ENCODE peak calls at places on chromosomes 5 and 9, in ten cellular contexts. D is upper lobe of right lung; W is IMR-90; M is CD4-positive, alpha-beta memory T cell; V is transverse colon; C is heart right ventricle; O is substantia nigra; Q is cardiac muscle cell; B is CD4-positive, CD25-positive, alpha-beta regulatory T cell; S is spleen. E is an unnamed sample.

GRCh38 chr5:1638658-1639400 is 115.1 kb upstream of the LPCAT1 start:
- DNase-seq in O (no peak), D (peak), B (no peak), Q (no peak), W (no peak), S (peak), V (no peak), C (no peak), M (no peak), E (no peak)

GRCh38 chr9:88387035-88387732 is 1.1 kb upstream of the SPIN1 start:
- DNase-seq in M (no peak), B (peak), V (peak), W (peak), D (peak), C (peak), S (peak), Q (peak), O (peak), E (peak)

GRCh38 chr9:125411171-125411756 is 149.6 kb downstream of the GAPVD1 start:
- DNase-seq in W (no peak), D (no peak), Q (no peak), O (no peak), S (no peak), V (no peak), B (no peak), C (no peak), M (no peak), E (no peak)

GRCh38 chr5:103375863-103376591 is 117.5 kb downstream of the MACIR start:
- DNase-seq in D (no peak), S (no peak), W (peak), O (no peak), Q (no peak), C (no peak), V (no peak), B (no peak), M (no peak), E (no peak)

GRCh38 chr5:160850439-160850838 is 1.6 kb downstream of the ATP10B start:
- DNase-seq in V (no peak), S (no peak), D (no peak), W (no peak), M (no peak), O (no peak), C (no peak), Q (no peak), B (no peak), E (no peak)

GRCh38 chr5:170226661-170227060 is 6.1 kb upstream of the C5orf58 start:
- DNase-seq in M (no peak), S (no peak), D (no peak), B (no peak), W (no peak), Q (no peak), O (no peak), V (no peak), C (no peak), E (no peak)

GRCh38 chr5:154193176-154193575 is 2.6 kb downstream of the GALNT10 start:
- DNase-seq in O (peak), S (no peak), B (no peak), C (no peak), W (no peak), M (no peak), Q (no peak), V (no peak), D (no peak), E (no peak)

GRCh38 chr5:90878549-90879196 is 320.1 kb downstream of the ADGRV1 start:
- DNase-seq in O (no peak), D (no peak), Q (peak), S (no peak), B (no peak), C (no peak), V (no peak), W (peak), M (no peak), E (no peak)

GRCh38 chr5:159442210-159442850 is 112.0 kb upstream of the IL12B start:
- DNase-seq in W (peak), D (no peak), O (no peak), Q (no peak), V (no peak), B (no peak), M (no peak), S (no peak), C (peak), E (no peak)

GRCh38 chr9:125460883-125461475 is 199.4 kb downstream of the GAPVD1 start:
- DNase-seq in C (no peak), V (peak), B (no peak), M (no peak), S (no peak), W (peak), O (peak), Q (peak), D (no peak), E (no peak)

GRCh38 chr5:68285857-68286611 is 70.5 kb downstream of the PIK3R1 start:
- DNase-seq in B (peak), O (no peak), W (peak), D (no peak), S (no peak), C (no peak), Q (peak), V (no peak), M (peak), E (no peak)

GRCh38 chr5:114243281-114243982 is 118.4 kb upstream of the KCNN2 start:
- DNase-seq in S (no peak), M (no peak), Q (no peak), O (no peak), V (no peak), C (no peak), W (peak), B (no peak), D (no peak), E (no peak)

GRCh38 chr5:9233712-9234111 is 312.2 kb downstream of the SEMA5A start:
- DNase-seq in V (no peak), M (no peak), B (no peak), W (peak), C (no peak), S (no peak), D (no peak), O (no peak), Q (peak), E (no peak)

GRCh38 chr9:116209406-116210116 is 56.0 kb downstream of the PAPPA start:
- DNase-seq in V (no peak), M (no peak), D (no peak), B (no peak), O (no peak), Q (no peak), W (no peak), C (no peak), S (no peak), E (no peak)

GRCh38 chr5:129963359-129963758 is 59.1 kb downstream of the CHSY3 start:
- DNase-seq in D (no peak), S (no peak), M (no peak), Q (peak), V (no peak), B (no peak), W (peak), O (no peak), C (no peak), E (no peak)

GRCh38 chr5:103259705-103260355 is 1.3 kb downstream of the MACIR start:
- DNase-seq in M (no peak), W (peak), C (no peak), O (no peak), Q (peak), S (no peak), B (no peak), V (peak), D (no peak), E (no peak)

GRCh38 chr5:149406203-149406978 is 27.3 kb upstream of the IL17B start:
- DNase-seq in W (peak), Q (peak), D (no peak), B (no peak), S (no peak), O (no peak), V (peak), C (peak), M (no peak), E (no peak)

DNA sequence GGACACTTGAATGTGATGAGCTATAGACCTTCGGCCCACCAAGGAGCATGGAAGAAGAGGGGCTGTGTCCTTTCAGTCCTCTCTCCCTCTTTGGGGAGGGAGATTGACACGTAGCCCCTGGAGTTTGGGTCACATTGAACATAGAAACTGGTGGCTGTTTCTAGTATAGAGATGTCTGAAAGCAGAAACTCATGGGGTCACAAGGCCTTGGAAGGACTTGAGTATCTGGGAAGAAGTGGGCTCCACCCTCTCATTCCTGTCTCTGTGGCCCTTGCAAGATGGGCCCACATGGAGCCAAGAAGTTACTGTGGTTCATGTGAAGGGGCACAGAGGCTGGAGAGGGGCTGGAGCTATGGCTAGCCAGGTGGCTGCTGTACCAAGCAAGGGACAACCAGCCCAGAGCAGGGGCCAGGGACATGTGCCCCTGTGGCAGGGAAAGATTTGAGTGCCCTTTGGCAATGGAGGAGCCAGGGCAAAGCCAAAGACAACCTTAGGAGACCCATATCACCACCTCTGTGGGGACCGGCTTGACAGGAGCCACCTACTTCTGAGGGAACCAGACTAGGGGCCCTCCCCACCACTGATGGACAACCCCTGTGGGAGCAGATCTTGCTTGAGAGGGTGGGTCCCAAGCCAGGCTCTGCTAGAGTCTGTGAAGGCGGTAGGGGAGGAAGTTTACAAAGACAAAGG is 12.8 kb upstream of the ANGPTL2 start:
- DNase-seq in V (no peak), Q (no peak), M (no peak), O (no peak), W (no peak), B (no peak), C (no peak), S (no peak), D (peak), E (no peak)
- H3K27ac ChIP-seq in V (peak), Q (no peak), M (no peak), O (peak), W (peak), B (no peak), C (no peak), S (no peak), D (peak), E (no peak)

DNA sequence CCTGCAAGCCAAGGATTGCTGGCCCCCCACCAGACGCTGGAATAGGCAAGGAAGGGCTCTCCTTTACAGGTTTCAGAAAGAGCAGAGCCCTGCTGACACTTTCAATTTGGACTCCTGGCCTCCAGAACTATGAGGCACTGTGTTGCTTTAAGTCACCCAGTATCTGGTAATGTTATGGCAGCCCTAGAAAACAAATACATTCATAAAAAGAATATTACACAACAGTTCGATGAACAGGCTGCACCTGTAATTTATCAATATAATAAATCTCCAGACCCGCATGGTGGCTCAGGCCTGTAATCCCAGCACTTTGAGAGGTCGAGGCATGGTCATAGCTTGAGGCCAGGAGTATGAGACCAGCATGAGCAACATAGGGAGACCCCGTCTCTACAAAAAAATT is 7.5 kb downstream of the CMBL start:
- DNase-seq in O (no peak), D (no peak), B (no peak), M (no peak), C (no peak), V (no peak), Q (no peak), W (no peak), S (no peak), E (no peak)
- H3K27ac ChIP-seq in O (no peak), D (no peak), B (no peak), M (no peak), C (no peak), V (peak), Q (no peak), W (no peak), S (no peak), E (no peak)

GRCh38 chr9:131233556-131233955 is 42.8 kb downstream of the FAM78A start:
- DNase-seq in B (peak), Q (no peak), D (no peak), C (no peak), M (peak), S (no peak), V (no peak), O (no peak), W (no peak), E (no peak)
- H3K27ac ChIP-seq in B (peak), Q (peak), D (peak), C (no peak), M (peak), S (peak), V (no peak), O (no peak), W (no peak), E (no peak)

GRCh38 chr5:31753700-31754461 is 115.0 kb downstream of the PDZD2 start:
- DNase-seq in W (no peak), B (no peak), Q (no peak), O (no peak), C (no peak), D (no peak), V (no peak), S (no peak), M (no peak), E (no peak)
- H3K27ac ChIP-seq in W (no peak), B (no peak), Q (no peak), O (no peak), C (no peak), D (no peak), V (no peak), S (no peak), M (no peak), E (no peak)

DNA sequence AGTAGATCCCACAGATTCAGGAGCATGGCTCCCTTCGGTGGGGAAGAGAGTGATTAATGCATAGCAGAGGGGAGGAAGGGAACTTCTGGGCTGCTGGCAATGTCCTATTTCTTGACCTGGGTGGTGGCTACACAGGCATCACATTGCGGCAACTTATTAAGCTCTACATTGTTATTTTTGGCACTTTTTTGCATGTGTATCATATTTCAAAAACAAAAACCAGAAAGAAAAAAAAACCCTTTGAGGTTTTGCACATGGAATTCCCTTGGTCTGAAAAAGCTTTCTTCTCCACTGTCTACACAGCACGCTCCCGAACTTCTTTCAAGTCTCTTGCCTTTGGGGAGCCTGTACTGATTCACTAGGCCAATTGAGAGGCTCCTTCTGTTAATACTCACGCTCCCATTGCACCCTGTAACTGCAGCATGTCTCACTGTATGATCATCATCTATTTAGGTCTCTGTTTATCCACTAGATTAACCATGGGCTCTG is 25.1 kb downstream of the CEMIP2 start:
- DNase-seq in C (no peak), O (no peak), S (no peak), V (no peak), Q (peak), B (no peak), D (no peak), W (peak), M (no peak), E (no peak)
- H3K27ac ChIP-seq in C (no peak), O (no peak), S (no peak), V (peak), Q (no peak), B (no peak), D (no peak), W (no peak), M (no peak), E (no peak)

DNA sequence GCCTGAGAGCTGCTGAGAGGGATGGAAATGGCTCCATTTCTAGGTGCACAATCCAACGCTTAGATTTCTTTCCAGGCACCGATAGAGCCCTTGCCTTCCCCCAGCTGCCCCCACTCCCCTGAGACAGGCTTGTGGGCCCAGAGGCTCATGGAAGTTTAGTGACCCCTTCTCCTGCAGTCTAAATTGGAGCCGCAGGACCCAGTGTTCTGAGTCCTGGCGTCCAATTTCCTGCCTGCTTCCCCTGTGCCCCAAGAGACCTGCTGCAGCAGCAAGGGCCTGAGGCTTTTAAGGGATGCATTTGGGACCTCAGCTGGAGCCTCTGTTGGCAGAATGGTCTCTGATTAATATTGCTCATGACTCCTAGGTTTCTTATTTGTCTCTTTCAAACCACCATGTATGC is 61.7 kb downstream of the RGS3 start:
- DNase-seq in O (no peak), M (no peak), W (no peak), Q (no peak), S (peak), C (no peak), B (no peak), D (no peak), V (no peak), E (no peak)
- H3K27ac ChIP-seq in O (no peak), M (no peak), W (no peak), Q (no peak), S (peak), C (peak), B (no peak), D (peak), V (peak), E (peak)

DNA sequence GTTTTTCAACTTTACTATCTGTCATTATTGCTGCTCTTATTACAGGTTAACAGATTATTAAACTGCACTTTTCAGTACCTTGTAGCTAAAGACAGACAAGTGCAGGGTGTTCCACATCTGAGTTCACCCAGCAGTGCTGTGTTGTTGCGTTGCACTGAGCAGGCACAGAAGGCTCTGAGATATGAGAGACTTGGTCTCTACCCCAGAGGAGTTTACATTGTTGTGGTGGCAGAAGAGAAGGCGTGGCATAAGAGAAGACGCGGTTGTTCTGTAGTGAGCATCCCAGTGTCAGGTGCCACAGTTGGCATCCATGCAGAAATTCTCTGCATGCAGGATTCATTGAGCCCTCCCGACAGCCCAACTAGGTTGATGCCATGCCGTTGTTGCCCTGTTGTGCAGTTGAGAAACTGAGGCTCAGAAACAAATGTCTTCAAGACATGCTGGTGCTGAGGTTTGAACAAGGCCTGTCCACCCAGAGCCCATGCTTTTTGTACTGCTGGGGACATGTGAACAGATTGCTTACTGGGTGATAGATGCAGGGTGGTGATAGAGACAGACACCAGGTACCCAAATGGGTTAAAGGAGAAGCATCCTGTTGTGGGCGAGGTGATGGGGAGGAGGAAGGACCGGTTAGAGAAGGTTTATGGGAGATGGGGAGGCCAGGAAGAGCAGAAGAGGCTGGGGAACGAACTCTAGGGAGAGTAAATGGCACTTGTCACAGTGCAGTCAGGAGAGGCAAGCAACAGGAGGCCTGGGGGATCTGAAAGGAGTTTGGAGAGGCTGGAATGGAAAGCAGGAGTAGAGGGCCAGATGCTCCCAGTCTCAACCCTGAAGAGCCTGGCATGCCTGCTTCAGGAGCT is 8.2 kb downstream of the ABL1 start:
- DNase-seq in W (no peak), V (no peak), O (no peak), S (no peak), D (no peak), M (no peak), Q (no peak), C (no peak), B (no peak), E (no peak)
- H3K27ac ChIP-seq in W (no peak), V (peak), O (peak), S (no peak), D (no peak), M (no peak), Q (peak), C (no peak), B (no peak), E (peak)

GRCh38 chr5:172697123-172698121 is 56.4 kb downstream of the NEURL1B start:
- DNase-seq in S (peak), C (peak), W (peak), M (peak), Q (peak), V (peak), B (peak), O (peak), D (peak), E (peak)

GRCh38 chr5:172699999-172700685 is 59.1 kb downstream of the NEURL1B start:
- DNase-seq in S (peak), W (no peak), D (peak), Q (no peak), V (no peak), O (no peak), C (no peak), M (no peak), B (no peak), E (peak)

GRCh38 chr5:172701336-172702061 is 60.4 kb downstream of the NEURL1B start:
- DNase-seq in S (peak), D (no peak), C (no peak), O (no peak), Q (no peak), W (no peak), M (no peak), B (no peak), V (no peak), E (no peak)

GRCh38 chr5:172700686-172701324 is 59.7 kb downstream of the NEURL1B start:
- DNase-seq in W (no peak), C (no peak), O (no peak), M (no peak), Q (no peak), V (no peak), S (peak), D (no peak), B (no peak), E (no peak)

GRCh38 chr5:172699423-172699822 is 58.4 kb downstream of the NEURL1B start:
- DNase-seq in V (no peak), S (peak), Q (no peak), W (no peak), O (no peak), B (no peak), C (no peak), M (no peak), D (no peak), E (no peak)
- H3K27ac ChIP-seq in V (no peak), S (no peak), Q (no peak), W (no peak), O (no peak), B (no peak), C (peak), M (no peak), D (no peak), E (no peak)

GRCh38 chr9:38138276-38138675 is 69.2 kb upstream of the SHB start:
- DNase-seq in D (peak), M (no peak), W (no peak), S (no peak), O (no peak), C (no peak), Q (no peak), V (no peak), B (no peak), E (peak)
- H3K27ac ChIP-seq in D (no peak), M (no peak), W (no peak), S (no peak), O (no peak), C (no peak), Q (no peak), V (no peak), B (no peak), E (no peak)

GRCh38 chr5:137272831-137273230 is 226.3 kb downstream of the SPOCK1 start:
- DNase-seq in Q (no peak), O (no peak), C (no peak), B (no peak), S (no peak), D (no peak), V (no peak), M (no peak), W (no peak), E (no peak)

GRCh38 chr5:137268646-137269045 is 230.5 kb downstream of the SPOCK1 start:
- DNase-seq in S (no peak), M (no peak), C (no peak), O (no peak), B (no peak), D (no peak), V (no peak), Q (no peak), W (no peak), E (no peak)

GRCh38 chr5:137269297-137269696 is 229.8 kb downstream of the SPOCK1 start:
- DNase-seq in W (no peak), D (no peak), C (no peak), B (no peak), Q (no peak), S (no peak), V (no peak), O (no peak), M (no peak), E (no peak)

GRCh38 chr5:137269886-137270285 is 229.2 kb downstream of the SPOCK1 start:
- DNase-seq in B (no peak), S (no peak), W (no peak), V (no peak), C (no peak), O (no peak), Q (no peak), M (no peak), D (no peak), E (no peak)

GRCh38 chr5:137273511-137273910 is 225.6 kb downstream of the SPOCK1 start:
- DNase-seq in D (no peak), C (no peak), Q (no peak), W (no peak), V (no peak), S (no peak), B (no peak), O (no peak), M (no peak), E (no peak)
- H3K27ac ChIP-seq in D (no peak), C (no peak), Q (no peak), W (no peak), V (no peak), S (no peak), B (no peak), O (no peak), M (no peak), E (no peak)